ENCODE peak calls at places on chromosome 5, in six cellular contexts. A is naive thymus-derived CD4-positive, alpha-beta T cell; W is transverse colon; V is uterus; S is CD4-positive, alpha-beta memory T cell; P is fibroblast of lung. D is an unnamed sample.
A peak's percentile ranks its signal among the peaks of the same experiment; 100 is the strongest.

GRCh38 chr5:172224996-172225395 is 31.0 kb downstream of the EFCAB9 start:
- DNase-seq in S (no peak), A (no peak), V (no peak), W (no peak), P (no peak), D (no peak)

GRCh38 chr5:34688015-34688800 is 32.1 kb downstream of the RAI14 start:
- DNase-seq in P (peak; percentile 37), A (no peak), S (no peak), W (no peak), V (no peak), D (no peak)

GRCh38 chr5:71957431-71957934 is 149.8 kb upstream of the MAP1B start:
- DNase-seq in P (no peak), W (no peak), V (no peak), S (no peak), A (no peak), D (no peak)

GRCh38 chr5:157528036-157528632 is 47.4 kb downstream of the ADAM19 start:
- DNase-seq in W (peak; percentile 35), S (no peak), P (peak; percentile 42), V (peak; percentile 55), A (no peak), D (no peak)

GRCh38 chr5:106019271-106019670 is 1651.5 kb downstream of the EFNA5 start:
- DNase-seq in P (peak; percentile 72), A (no peak), V (no peak), W (no peak), S (no peak), D (no peak)

GRCh38 chr5:50365615-50366251 is 75.4 kb downstream of the EMB start:
- DNase-seq in W (no peak), P (no peak), V (no peak), A (no peak), S (no peak), D (peak; percentile 20)

GRCh38 chr5:13831236-13831810 is 113.2 kb downstream of the DNAH5 start:
- DNase-seq in V (no peak), W (no peak), A (no peak), P (peak; percentile 47), S (no peak), D (no peak)

GRCh38 chr5:157855404-157855994 is 3.4 kb downstream of the CLINT1 start:
- DNase-seq in P (peak; percentile 61), W (peak; percentile 63), A (peak; percentile 8), S (no peak), V (peak; percentile 37), D (peak; percentile 76)

GRCh38 chr5:97499605-97500004 is 316.6 kb upstream of the RIOK2 start:
- DNase-seq in A (no peak), S (no peak), P (peak; percentile 38), V (peak; percentile 24), W (no peak), D (peak; percentile 61)

GRCh38 chr5:61624966-61625681 is 293.1 kb downstream of the ZSWIM6 start:
- DNase-seq in V (no peak), W (no peak), P (no peak), S (no peak), A (no peak), D (no peak)

GRCh38 chr5:36152324-36153298 is 700 bp downstream of the SKP2 start:
- DNase-seq in A (no peak), V (no peak), P (peak; percentile 45), S (no peak), W (no peak), D (no peak)

GRCh38 chr5:32202394-32202793 is 28.3 kb upstream of the GOLPH3 start:
- DNase-seq in S (no peak), V (no peak), A (no peak), P (peak; percentile 45), W (no peak), D (no peak)

GRCh38 chr5:141839015-141839513 is 39.1 kb downstream of the PCDH1 start:
- DNase-seq in S (no peak), P (peak; percentile 33), W (no peak), V (no peak), A (no peak), D (no peak)

GRCh38 chr5:10863763-10864383 is 102.8 kb upstream of the DAP start:
- DNase-seq in V (no peak), P (peak; percentile 37), S (no peak), A (peak; percentile 31), W (peak; percentile 49), D (no peak)

GRCh38 chr5:165579911-165580310 is 2074.5 kb downstream of the MAT2B start:
- DNase-seq in W (no peak), A (no peak), V (no peak), S (no peak), P (peak; percentile 57), D (no peak)
- H3K4me1 ChIP-seq in W (no peaks in the 10 kb centered on the region), A (no peaks in the 10 kb centered on the region), V (no peaks in the 10 kb centered on the region), S (no peaks in the 10 kb centered on the region), P (no peaks in the 10 kb centered on the region), D (no peaks in the 10 kb centered on the region)

GRCh38 chr5:143192191-143192880 is 211.2 kb downstream of the NR3C1 start:
- DNase-seq in S (no peak), W (no peak), V (no peak), P (no peak), A (no peak), D (no peak)
- H3K4me1 ChIP-seq in S (no peaks in the 10 kb centered on the region), W (no peaks in the 10 kb centered on the region), V (no peaks in the 10 kb centered on the region), P (no peaks in the 10 kb centered on the region), A (no peaks in the 10 kb centered on the region), D (peaks cover 3% of the 10 kb centered on the region)

GRCh38 chr5:149937610-149938009 is 7.0 kb downstream of the PDE6A start:
- DNase-seq in P (no peak), S (no peak), W (no peak), A (no peak), V (no peak), D (no peak)
- H3K4me1 ChIP-seq in P (peaks cover 20% of the 10 kb centered on the region), S (no peaks in the 10 kb centered on the region), W (peaks cover 59% of the 10 kb centered on the region), A (no peaks in the 10 kb centered on the region), V (no peaks in the 10 kb centered on the region), D (no peaks in the 10 kb centered on the region)

DNA sequence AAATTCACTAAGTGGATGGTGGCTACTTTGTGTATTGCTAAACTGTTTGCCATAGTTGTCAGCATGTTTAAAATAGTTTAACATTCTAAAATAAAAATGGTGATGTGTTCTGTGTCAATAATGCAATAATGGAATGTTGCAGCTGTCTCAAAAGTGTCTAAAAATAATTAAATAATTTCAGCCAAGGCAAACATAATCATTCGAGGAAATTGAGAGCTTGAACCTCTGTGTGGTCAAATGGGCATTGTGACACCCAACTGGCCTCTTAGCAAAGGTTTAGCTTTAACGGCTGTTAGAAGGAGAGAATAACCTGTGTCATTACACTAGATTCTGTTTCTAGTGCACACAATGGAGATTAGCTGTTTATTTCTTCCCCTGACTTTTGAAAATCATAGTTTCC is 278.5 kb downstream of the TMEM167A start:
- DNase-seq in W (no peak), V (no peak), A (no peak), P (no peak), S (no peak), D (no peak)
- H3K4me1 ChIP-seq in W (no peaks in the 10 kb centered on the region), V (no peaks in the 10 kb centered on the region), A (no peaks in the 10 kb centered on the region), P (no peaks in the 10 kb centered on the region), S (no peaks in the 10 kb centered on the region), D (no peaks in the 10 kb centered on the region)

GRCh38 chr5:137236266-137236665 is 262.9 kb downstream of the SPOCK1 start:
- DNase-seq in W (no peak), A (no peak), S (no peak), V (no peak), P (peak; percentile 44), D (no peak)
- H3K4me1 ChIP-seq in W (no peaks in the 10 kb centered on the region), A (no peaks in the 10 kb centered on the region), S (no peaks in the 10 kb centered on the region), V (no peaks in the 10 kb centered on the region), P (no peaks in the 10 kb centered on the region), D (no peaks in the 10 kb centered on the region)

GRCh38 chr5:68222310-68222709 is 6.8 kb downstream of the PIK3R1 start:
- DNase-seq in P (no peak), V (no peak), A (no peak), S (no peak), W (no peak), D (peak; percentile 26)

GRCh38 chr5:68224561-68225187 is 9.1 kb downstream of the PIK3R1 start:
- DNase-seq in S (no peak), P (peak; percentile 78), W (no peak), V (no peak), A (no peak), D (no peak)

GRCh38 chr5:68221488-68221887 is 5.9 kb downstream of the PIK3R1 start:
- DNase-seq in A (no peak), P (no peak), V (no peak), W (no peak), S (no peak), D (no peak)

GRCh38 chr5:68220914-68221313 is 5.4 kb downstream of the PIK3R1 start:
- DNase-seq in A (no peak), W (no peak), S (no peak), V (no peak), P (no peak), D (no peak)

DNA sequence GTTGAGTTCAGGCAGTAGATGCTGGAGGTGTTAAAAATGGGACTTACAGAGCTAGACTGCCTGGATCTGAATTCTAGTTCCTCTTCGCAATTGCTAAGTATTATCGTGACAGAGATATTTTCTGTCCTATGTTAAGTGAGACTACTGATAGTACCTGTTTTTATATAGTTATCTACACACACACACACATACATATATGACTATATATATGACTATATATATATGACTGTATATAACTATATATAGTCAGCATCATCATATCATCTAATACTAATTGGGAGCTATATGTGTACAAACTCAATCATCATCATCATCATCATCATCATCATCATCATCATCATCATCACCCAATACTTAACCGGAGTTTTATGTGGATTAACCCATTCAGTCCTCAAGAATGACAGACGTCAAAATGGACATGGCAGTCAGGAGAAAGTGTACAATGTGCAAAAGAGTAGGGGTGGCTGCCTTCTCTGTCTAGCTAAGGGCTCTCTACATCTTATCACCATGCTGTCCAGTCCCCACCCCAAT is 7.3 kb downstream of the PIK3R1 start:
- DNase-seq in A (no peak), W (no peak), S (no peak), P (no peak), V (no peak), D (no peak)
- H3K4me1 ChIP-seq in A (peaks cover 42% of the 10 kb centered on the region), W (peaks cover 92% of the 10 kb centered on the region), S (peaks cover 96% of the 10 kb centered on the region), P (peaks cover 9% of the 10 kb centered on the region), V (peaks cover 4% of the 10 kb centered on the region), D (peaks cover 28% of the 10 kb centered on the region)

DNA sequence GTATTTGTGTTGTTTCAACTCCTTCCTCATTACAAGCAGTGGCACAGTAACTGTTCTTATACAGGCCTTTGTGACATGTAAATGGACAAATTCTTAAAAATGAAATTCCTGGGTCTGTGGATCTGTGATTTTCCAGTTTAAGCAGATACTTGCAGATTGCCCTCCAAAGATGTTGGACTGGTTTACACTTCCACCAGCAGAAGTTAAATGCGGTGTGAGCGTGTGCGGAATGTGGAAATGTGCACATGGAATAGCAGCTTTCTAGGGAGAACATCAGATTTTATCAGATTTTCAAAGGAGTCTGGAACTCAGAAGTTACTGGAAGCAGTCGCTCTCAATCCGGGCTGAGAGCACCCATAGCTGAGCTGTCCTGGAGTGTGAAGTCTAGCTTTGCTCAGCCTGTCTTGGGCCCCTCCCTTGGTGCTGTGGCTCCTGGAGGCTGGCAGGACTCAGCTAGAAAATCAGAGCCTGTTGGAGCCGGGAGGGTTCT is 97.4 kb downstream of the PPARGC1B start:
- DNase-seq in W (no peak), P (no peak), V (no peak), A (no peak), S (no peak), D (no peak)
- H3K4me1 ChIP-seq in W (peaks cover 46% of the 10 kb centered on the region), P (peaks cover 2% of the 10 kb centered on the region), V (peaks cover 13% of the 10 kb centered on the region), A (no peaks in the 10 kb centered on the region), S (no peaks in the 10 kb centered on the region), D (peaks cover 24% of the 10 kb centered on the region)

DNA sequence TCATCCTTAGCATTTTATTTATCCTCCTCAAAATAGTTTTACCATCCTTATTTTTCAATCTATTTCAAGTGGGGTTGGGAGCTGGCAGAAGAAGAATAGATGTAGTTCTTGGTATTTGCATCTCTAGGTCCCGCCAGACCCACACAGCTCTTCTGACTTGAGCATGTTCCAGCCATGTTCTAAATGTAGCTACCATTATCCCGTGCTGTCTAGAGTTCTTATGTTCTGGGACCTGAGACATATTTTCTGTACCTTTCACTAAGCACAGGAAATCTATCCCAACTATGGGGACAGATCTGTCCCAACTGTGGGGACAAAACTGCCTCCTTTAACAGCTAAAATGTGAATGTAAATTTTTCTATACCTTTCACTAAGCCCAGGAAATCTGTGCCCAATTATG is 32.0 kb downstream of the PAM start:
- DNase-seq in P (no peak), W (no peak), S (no peak), V (no peak), A (no peak), D (no peak)
- H3K4me1 ChIP-seq in P (no peaks in the 10 kb centered on the region), W (peaks cover 15% of the 10 kb centered on the region), S (no peaks in the 10 kb centered on the region), V (no peaks in the 10 kb centered on the region), A (no peaks in the 10 kb centered on the region), D (peaks cover 3% of the 10 kb centered on the region)